ENCODE peak calls at places on chromosomes 5 and 9, in ten cellular contexts. One of them, this sample, is unnamed.

GRCh38 chr9:121021294-121021693 is 28.8 kb downstream of the C5 start:
- DNase-seq in AG09309: no peak
- DNase-seq in germinal center: no peak
- DNase-seq in tibial nerve: peak; percentile 55
- DNase-seq in body of pancreas: no peak
- DNase-seq in omental fat pad: no peak
- DNase-seq in DMS79 treated with DMSO at 0.1 percent for 48 hours: no peak
- DNase-seq in nucleus accumbens: no peak
- DNase-seq in AG08395: no peak
- DNase-seq in naive thymus-derived CD4-positive, alpha-beta T cell: no peak
- DNase-seq in this sample: no peak

GRCh38 chr5:56588636-56589485 is 226.5 kb upstream of the MAP3K1 start:
- DNase-seq in AG09309: no peak
- DNase-seq in germinal center: peak; percentile 67
- DNase-seq in tibial nerve: peak; percentile 53
- DNase-seq in body of pancreas: no peak
- DNase-seq in omental fat pad: no peak
- DNase-seq in DMS79 treated with DMSO at 0.1 percent for 48 hours: no peak
- DNase-seq in nucleus accumbens: no peak
- DNase-seq in AG08395: no peak
- DNase-seq in naive thymus-derived CD4-positive, alpha-beta T cell: peak; percentile 58
- DNase-seq in this sample: peak; percentile 81

GRCh38 chr5:102481044-102481715 is 17.6 kb downstream of the SLCO6A1 start:
- DNase-seq in AG09309: no peak
- DNase-seq in germinal center: no peak
- DNase-seq in tibial nerve: no peak
- DNase-seq in body of pancreas: no peak
- DNase-seq in omental fat pad: no peak
- DNase-seq in DMS79 treated with DMSO at 0.1 percent for 48 hours: no peak
- DNase-seq in nucleus accumbens: no peak
- DNase-seq in AG08395: no peak
- DNase-seq in naive thymus-derived CD4-positive, alpha-beta T cell: no peak
- DNase-seq in this sample: no peak

GRCh38 chr5:32024751-32025150 is 149.4 kb downstream of the GOLPH3 start:
- DNase-seq in AG09309: no peak
- DNase-seq in germinal center: no peak
- DNase-seq in tibial nerve: no peak
- DNase-seq in body of pancreas: no peak
- DNase-seq in omental fat pad: no peak
- DNase-seq in DMS79 treated with DMSO at 0.1 percent for 48 hours: no peak
- DNase-seq in nucleus accumbens: no peak
- DNase-seq in AG08395: no peak
- DNase-seq in naive thymus-derived CD4-positive, alpha-beta T cell: no peak
- DNase-seq in this sample: no peak

GRCh38 chr9:132169672-132170392 is 8.0 kb downstream of the NTNG2 start:
- DNase-seq in AG09309: no peak
- DNase-seq in germinal center: peak; percentile 68
- DNase-seq in tibial nerve: no peak
- DNase-seq in body of pancreas: peak; percentile 67
- DNase-seq in omental fat pad: no peak
- DNase-seq in DMS79 treated with DMSO at 0.1 percent for 48 hours: peak; percentile 56
- DNase-seq in nucleus accumbens: peak; percentile 34
- DNase-seq in AG08395: peak; percentile 71
- DNase-seq in naive thymus-derived CD4-positive, alpha-beta T cell: peak; percentile 52
- DNase-seq in this sample: no peak

GRCh38 chr5:123754167-123754840 is 242.3 kb downstream of the CSNK1G3 start:
- DNase-seq in AG09309: no peak
- DNase-seq in germinal center: no peak
- DNase-seq in tibial nerve: no peak
- DNase-seq in body of pancreas: no peak
- DNase-seq in omental fat pad: no peak
- DNase-seq in DMS79 treated with DMSO at 0.1 percent for 48 hours: no peak
- DNase-seq in nucleus accumbens: no peak
- DNase-seq in AG08395: peak; percentile 26
- DNase-seq in naive thymus-derived CD4-positive, alpha-beta T cell: no peak
- DNase-seq in this sample: no peak

GRCh38 chr9:95854386-95855015 is 21.0 kb upstream of the ERCC6L2 start:
- DNase-seq in AG09309: peak; percentile 33
- DNase-seq in germinal center: no peak
- DNase-seq in tibial nerve: no peak
- DNase-seq in body of pancreas: no peak
- DNase-seq in omental fat pad: no peak
- DNase-seq in DMS79 treated with DMSO at 0.1 percent for 48 hours: no peak
- DNase-seq in nucleus accumbens: no peak
- DNase-seq in AG08395: peak; percentile 59
- DNase-seq in naive thymus-derived CD4-positive, alpha-beta T cell: no peak
- DNase-seq in this sample: no peak

GRCh38 chr9:107020040-107020530 is 157.1 kb downstream of the ZNF462 start:
- DNase-seq in AG09309: peak; percentile 84
- DNase-seq in germinal center: no peak
- DNase-seq in tibial nerve: peak; percentile 42
- DNase-seq in body of pancreas: no peak
- DNase-seq in omental fat pad: no peak
- DNase-seq in DMS79 treated with DMSO at 0.1 percent for 48 hours: peak; percentile 65
- DNase-seq in nucleus accumbens: no peak
- DNase-seq in AG08395: peak; percentile 91
- DNase-seq in naive thymus-derived CD4-positive, alpha-beta T cell: no peak
- DNase-seq in this sample: no peak

GRCh38 chr9:93910598-93910997 is 44.6 kb downstream of the BARX1 start:
- DNase-seq in AG09309: no peak
- DNase-seq in germinal center: no peak
- DNase-seq in tibial nerve: no peak
- DNase-seq in body of pancreas: no peak
- DNase-seq in omental fat pad: no peak
- DNase-seq in DMS79 treated with DMSO at 0.1 percent for 48 hours: no peak
- DNase-seq in nucleus accumbens: no peak
- DNase-seq in AG08395: no peak
- DNase-seq in naive thymus-derived CD4-positive, alpha-beta T cell: no peak
- DNase-seq in this sample: no peak

GRCh38 chr5:132089363-132089762 is 15.8 kb downstream of the CSF2 start:
- DNase-seq in AG09309: no peak
- DNase-seq in germinal center: no peak
- DNase-seq in tibial nerve: no peak
- DNase-seq in body of pancreas: no peak
- DNase-seq in omental fat pad: no peak
- DNase-seq in DMS79 treated with DMSO at 0.1 percent for 48 hours: no peak
- DNase-seq in nucleus accumbens: no peak
- DNase-seq in AG08395: no peak
- DNase-seq in naive thymus-derived CD4-positive, alpha-beta T cell: no peak
- DNase-seq in this sample: no peak

GRCh38 chr9:94623253-94623652 is 16.1 kb downstream of the FBP1 start:
- DNase-seq in AG09309: no peak
- DNase-seq in germinal center: peak; percentile 29
- DNase-seq in tibial nerve: no peak
- DNase-seq in body of pancreas: peak; percentile 80
- DNase-seq in omental fat pad: no peak
- DNase-seq in DMS79 treated with DMSO at 0.1 percent for 48 hours: no peak
- DNase-seq in nucleus accumbens: no peak
- DNase-seq in AG08395: no peak
- DNase-seq in naive thymus-derived CD4-positive, alpha-beta T cell: no peak
- DNase-seq in this sample: peak; percentile 25

GRCh38 chr9:18499987-18500386 is 26.0 kb downstream of the ADAMTSL1 start:
- DNase-seq in AG09309: no peak
- DNase-seq in germinal center: no peak
- DNase-seq in tibial nerve: no peak
- DNase-seq in body of pancreas: no peak
- DNase-seq in omental fat pad: no peak
- DNase-seq in DMS79 treated with DMSO at 0.1 percent for 48 hours: no peak
- DNase-seq in nucleus accumbens: no peak
- DNase-seq in AG08395: no peak
- DNase-seq in naive thymus-derived CD4-positive, alpha-beta T cell: no peak
- DNase-seq in this sample: no peak

GRCh38 chr5:141343242-141343952 is at the start of gene PCDHGA3:
- DNase-seq in AG09309: no peak
- DNase-seq in germinal center: peak; percentile 37
- DNase-seq in tibial nerve: no peak
- DNase-seq in body of pancreas: peak; percentile 44
- DNase-seq in omental fat pad: no peak
- DNase-seq in DMS79 treated with DMSO at 0.1 percent for 48 hours: no peak
- DNase-seq in nucleus accumbens: no peak
- DNase-seq in AG08395: no peak
- DNase-seq in naive thymus-derived CD4-positive, alpha-beta T cell: no peak
- DNase-seq in this sample: no peak

GRCh38 chr5:33046091-33046490 is 335.0 kb downstream of the NPR3 start:
- DNase-seq in AG09309: no peak
- DNase-seq in germinal center: no peak
- DNase-seq in tibial nerve: no peak
- DNase-seq in body of pancreas: no peak
- DNase-seq in omental fat pad: no peak
- DNase-seq in DMS79 treated with DMSO at 0.1 percent for 48 hours: no peak
- DNase-seq in nucleus accumbens: no peak
- DNase-seq in AG08395: peak; percentile 27
- DNase-seq in naive thymus-derived CD4-positive, alpha-beta T cell: no peak
- DNase-seq in this sample: no peak

GRCh38 chr9:105064248-105065118 is 136.5 kb upstream of the ABCA1 start:
- DNase-seq in AG09309: peak; percentile 91
- DNase-seq in germinal center: no peak
- DNase-seq in tibial nerve: peak; percentile 86
- DNase-seq in body of pancreas: peak; percentile 95
- DNase-seq in omental fat pad: peak; percentile 59
- DNase-seq in DMS79 treated with DMSO at 0.1 percent for 48 hours: peak; percentile 59
- DNase-seq in nucleus accumbens: peak; percentile 81
- DNase-seq in AG08395: peak; percentile 95
- DNase-seq in naive thymus-derived CD4-positive, alpha-beta T cell: no peak
- DNase-seq in this sample: peak; percentile 7

GRCh38 chr9:134778841-134779411 is 101.7 kb upstream of the FCN2 start:
- DNase-seq in AG09309: no peak
- DNase-seq in germinal center: no peak
- DNase-seq in tibial nerve: peak; percentile 58
- DNase-seq in body of pancreas: peak; percentile 65
- DNase-seq in omental fat pad: no peak
- DNase-seq in DMS79 treated with DMSO at 0.1 percent for 48 hours: peak; percentile 85
- DNase-seq in nucleus accumbens: no peak
- DNase-seq in AG08395: peak; percentile 56
- DNase-seq in naive thymus-derived CD4-positive, alpha-beta T cell: no peak
- DNase-seq in this sample: no peak

GRCh38 chr9:15735083-15735974 is 182.5 kb downstream of the CCDC171 start:
- DNase-seq in AG09309: peak; percentile 89
- DNase-seq in germinal center: no peak
- DNase-seq in tibial nerve: no peak
- DNase-seq in body of pancreas: no peak
- DNase-seq in omental fat pad: no peak
- DNase-seq in DMS79 treated with DMSO at 0.1 percent for 48 hours: peak; percentile 3
- DNase-seq in nucleus accumbens: no peak
- DNase-seq in AG08395: peak; percentile 75
- DNase-seq in naive thymus-derived CD4-positive, alpha-beta T cell: no peak
- DNase-seq in this sample: no peak

GRCh38 chr9:77440057-77440456 is 208.1 kb downstream of the GNA14 start:
- DNase-seq in AG09309: no peak
- DNase-seq in germinal center: no peak
- DNase-seq in tibial nerve: no peak
- DNase-seq in body of pancreas: peak; percentile 82
- DNase-seq in omental fat pad: no peak
- DNase-seq in DMS79 treated with DMSO at 0.1 percent for 48 hours: peak; percentile 11
- DNase-seq in nucleus accumbens: peak; percentile 5
- DNase-seq in AG08395: peak; percentile 65
- DNase-seq in naive thymus-derived CD4-positive, alpha-beta T cell: no peak
- DNase-seq in this sample: no peak

GRCh38 chr5:170439246-170439943 is 50.2 kb upstream of the KCNMB1 start:
- DNase-seq in AG09309: no peak
- DNase-seq in germinal center: no peak
- DNase-seq in tibial nerve: no peak
- DNase-seq in body of pancreas: no peak
- DNase-seq in omental fat pad: no peak
- DNase-seq in DMS79 treated with DMSO at 0.1 percent for 48 hours: peak; percentile 68
- DNase-seq in nucleus accumbens: no peak
- DNase-seq in AG08395: no peak
- DNase-seq in naive thymus-derived CD4-positive, alpha-beta T cell: no peak
- DNase-seq in this sample: no peak

GRCh38 chr5:176732736-176733585 is 77.4 kb upstream of the UNC5A start:
- DNase-seq in AG09309: no peak
- DNase-seq in germinal center: no peak
- DNase-seq in tibial nerve: no peak
- DNase-seq in body of pancreas: no peak
- DNase-seq in omental fat pad: no peak
- DNase-seq in DMS79 treated with DMSO at 0.1 percent for 48 hours: no peak
- DNase-seq in nucleus accumbens: no peak
- DNase-seq in AG08395: no peak
- DNase-seq in naive thymus-derived CD4-positive, alpha-beta T cell: no peak
- DNase-seq in this sample: no peak

GRCh38 chr5:156815988-156816599 is 34.0 kb upstream of the PPP1R2B start:
- DNase-seq in AG09309: peak; percentile 16
- DNase-seq in germinal center: peak; percentile 27
- DNase-seq in tibial nerve: no peak
- DNase-seq in body of pancreas: peak; percentile 45
- DNase-seq in omental fat pad: no peak
- DNase-seq in DMS79 treated with DMSO at 0.1 percent for 48 hours: no peak
- DNase-seq in nucleus accumbens: no peak
- DNase-seq in AG08395: peak; percentile 73
- DNase-seq in naive thymus-derived CD4-positive, alpha-beta T cell: no peak
- DNase-seq in this sample: no peak

GRCh38 chr9:37784640-37785483 is at the start of gene EXOSC3:
- DNase-seq in AG09309: peak; percentile 34
- DNase-seq in germinal center: peak; percentile 85
- DNase-seq in tibial nerve: peak; percentile 81
- DNase-seq in body of pancreas: peak; percentile 90
- DNase-seq in omental fat pad: peak; percentile 67
- DNase-seq in DMS79 treated with DMSO at 0.1 percent for 48 hours: peak; percentile 92
- DNase-seq in nucleus accumbens: peak; percentile 71
- DNase-seq in AG08395: peak; percentile 89
- DNase-seq in naive thymus-derived CD4-positive, alpha-beta T cell: peak; percentile 84
- DNase-seq in this sample: peak; percentile 90

GRCh38 chr9:137606005-137606601 is 617 bp downstream of the ARRDC1 start:
- DNase-seq in AG09309: no peak
- DNase-seq in germinal center: no peak
- DNase-seq in tibial nerve: no peak
- DNase-seq in body of pancreas: peak; percentile 75
- DNase-seq in omental fat pad: no peak
- DNase-seq in DMS79 treated with DMSO at 0.1 percent for 48 hours: no peak
- DNase-seq in nucleus accumbens: no peak
- DNase-seq in AG08395: no peak
- DNase-seq in naive thymus-derived CD4-positive, alpha-beta T cell: peak; percentile 38
- DNase-seq in this sample: no peak

GRCh38 chr5:62653864-62654575 is 75.4 kb downstream of the LRRC70 start:
- DNase-seq in AG09309: no peak
- DNase-seq in germinal center: no peak
- DNase-seq in tibial nerve: no peak
- DNase-seq in body of pancreas: no peak
- DNase-seq in omental fat pad: no peak
- DNase-seq in DMS79 treated with DMSO at 0.1 percent for 48 hours: no peak
- DNase-seq in nucleus accumbens: no peak
- DNase-seq in AG08395: no peak
- DNase-seq in naive thymus-derived CD4-positive, alpha-beta T cell: no peak
- DNase-seq in this sample: no peak